ENCODE peak calls at places on chromosomes 12 and 14, in four cellular contexts. A is H7, I is astrocyte of the cerebellum, P is right cardiac atrium. X is an unnamed sample.

GRCh38 chr12:42716521-42716920 is 127.0 kb upstream of the PRICKLE1 start:
- DNase-seq in A (no peak), I (no peak), P (no peak), X (peak)

GRCh38 chr14:103123128-103123633 is at the start of gene TNFAIP2:
- DNase-seq in A (peak), I (no peak), P (peak), X (no peak)

GRCh38 chr12:96073346-96074336 is 38.3 kb upstream of the LTA4H start:
- DNase-seq in A (no peak), I (no peak), P (no peak), X (no peak)

GRCh38 chr12:51852404-51853137 is 4.1 kb upstream of the FIGNL2 start:
- DNase-seq in A (peak), I (no peak), P (no peak), X (no peak)

GRCh38 chr14:92315050-92315785 is 7.7 kb upstream of the SLC24A4 start:
- DNase-seq in A (no peak), I (no peak), P (no peak), X (no peak)

GRCh38 chr12:49346659-49347306 is at the start of gene DNAJC22:
- DNase-seq in A (peak), I (no peak), P (peak), X (no peak)

GRCh38 chr12:12228402-12228801 is 38.4 kb downstream of the LRP6 start:
- DNase-seq in A (no peak), I (no peak), P (no peak), X (no peak)

GRCh38 chr12:1173806-1174617 is 183.0 kb downstream of the ERC1 start:
- DNase-seq in A (no peak), I (no peak), P (no peak), X (peak)

GRCh38 chr12:77493769-77494168 is 336.9 kb upstream of the NAV3 start:
- DNase-seq in A (no peak), I (no peak), P (no peak), X (no peak)

GRCh38 chr14:72740966-72741835 is 152.7 kb downstream of the DPF3 start:
- DNase-seq in A (no peak), I (no peak), P (no peak), X (no peak)

GRCh38 chr12:14946162-14946561 is 7.8 kb upstream of the ERP27 start:
- DNase-seq in A (no peak), I (no peak), P (no peak), X (peak)

GRCh38 chr14:91732859-91733477 is 1.1 kb upstream of the CATSPERB start:
- DNase-seq in A (no peak), I (no peak), P (no peak), X (no peak)

GRCh38 chr12:111271674-111272418 is 97.0 kb downstream of the PHETA1 start:
- DNase-seq in A (no peak), I (no peak), P (no peak), X (no peak)

GRCh38 chr12:100706029-100706428 is 88.5 kb upstream of the ANO4 start:
- DNase-seq in A (no peak), I (peak), P (no peak), X (peak)

GRCh38 chr14:71942904-71943694 is 10.9 kb downstream of the RGS6 start:
- DNase-seq in A (no peak), I (no peak), P (no peak), X (no peak)

GRCh38 chr14:21768116-21768874 is 94.7 kb upstream of the OR4E1 start:
- DNase-seq in A (peak), I (no peak), P (no peak), X (no peak)

GRCh38 chr12:58363971-58364370 is 422.6 kb downstream of the ATP23 start:
- DNase-seq in A (no peak), I (no peak), P (no peak), X (no peak)

GRCh38 chr12:12562016-12562483 is 613 bp downstream of the DUSP16 start:
- DNase-seq in A (peak), I (no peak), P (peak), X (no peak)

GRCh38 chr12:131604146-131604844 is 106.6 kb upstream of the SFSWAP start:
- DNase-seq in A (peak), I (no peak), P (peak), X (no peak)

GRCh38 chr14:75981426-75981825 is 369 bp downstream of the TGFB3 start:
- DNase-seq in A (peak), I (no peak), P (no peak), X (no peak)

GRCh38 chr12:56635539-56636117 is 5.5 kb upstream of the BAZ2A start:
- DNase-seq in A (peak), I (no peak), P (no peak), X (no peak)

GRCh38 chr12:118103231-118103600 is 595 bp downstream of the VSIG10 start:
- DNase-seq in A (no peak), I (no peak), P (peak), X (no peak)

GRCh38 chr12:116152268-116152667 is 125.2 kb downstream of the MED13L start:
- DNase-seq in A (no peak), I (peak), P (no peak), X (peak)

GRCh38 chr12:49389092-49389703 is 21.9 kb downstream of the SPATS2 start:
- DNase-seq in A (peak), I (no peak), P (peak), X (no peak)

GRCh38 chr12:68812553-68813241 is 4.7 kb downstream of the MDM2 start:
- DNase-seq in A (no peak), I (no peak), P (no peak), X (no peak)

GRCh38 chr14:73755434-73756014 is 41.3 kb upstream of the PNMA1 start:
- DNase-seq in A (peak), I (no peak), P (peak), X (no peak)

GRCh38 chr12:6140646-6141045 is 16.2 kb upstream of the VWF start:
- DNase-seq in A (no peak), I (no peak), P (no peak), X (no peak)

GRCh38 chr12:6145584-6145983 is 21.1 kb upstream of the VWF start:
- DNase-seq in A (no peak), I (no peak), P (no peak), X (no peak)

GRCh38 chr12:6146509-6146908 is 22.0 kb upstream of the VWF start:
- DNase-seq in A (no peak), I (no peak), P (no peak), X (no peak)

GRCh38 chr12:6146951-6147350 is 22.5 kb upstream of the VWF start:
- DNase-seq in A (no peak), I (no peak), P (no peak), X (no peak)

DNA sequence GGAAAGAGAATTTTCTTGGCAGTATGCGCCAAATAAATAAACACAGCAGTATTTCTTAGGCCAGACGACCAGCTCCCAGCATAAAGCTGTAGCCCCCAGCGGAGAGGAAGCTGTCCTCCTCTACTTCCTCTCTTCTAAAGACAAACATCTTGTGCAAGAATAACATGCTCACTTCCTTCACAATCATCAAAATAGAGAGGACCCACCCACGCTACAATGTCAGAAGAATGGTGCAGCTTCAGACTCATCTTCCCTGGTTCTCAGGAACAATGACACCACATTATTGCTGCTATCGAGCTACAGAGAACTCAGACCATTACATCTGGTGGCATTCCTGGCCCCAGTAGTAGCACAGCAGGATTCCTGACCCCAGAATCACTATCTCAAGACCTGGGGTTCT is 16.6 kb upstream of the VWF start:
- DNase-seq in A (no peak), I (no peak), P (peak), X (no peak)
- H3K4me3 ChIP-seq in A (no peak), I (no peak), P (no peak), X (no peak)

GRCh38 chr12:62258231-62258630 is 2.0 kb upstream of the USP15 start:
- DNase-seq in A (no peak), I (no peak), P (no peak), X (no peak)
- H3K4me3 ChIP-seq in A (no peak), I (no peak), P (no peak), X (no peak)

GRCh38 chr14:58327019-58327418 is 28.7 kb downstream of the ARID4A start:
- DNase-seq in A (no peak), I (no peak), P (no peak), X (no peak)

GRCh38 chr14:58332514-58332913 is 34.2 kb downstream of the ARID4A start:
- DNase-seq in A (no peak), I (no peak), P (no peak), X (no peak)

GRCh38 chr14:58331111-58331510 is 32.8 kb downstream of the ARID4A start:
- DNase-seq in A (peak), I (peak), P (peak), X (peak)
- H3K4me3 ChIP-seq in A (no peak), I (peak), P (peak), X (no peak)

GRCh38 chr12:105363890-105364289 is 33.4 kb downstream of the C12orf75 start:
- DNase-seq in A (no peak), I (no peak), P (no peak), X (no peak)

GRCh38 chr12:105365231-105365630 is 34.7 kb downstream of the C12orf75 start:
- DNase-seq in A (no peak), I (no peak), P (no peak), X (no peak)

GRCh38 chr12:105368047-105368646 is 37.7 kb downstream of the C12orf75 start:
- DNase-seq in A (no peak), I (no peak), P (no peak), X (no peak)

GRCh38 chr12:105369014-105369413 is 38.5 kb downstream of the C12orf75 start:
- DNase-seq in A (no peak), I (peak), P (no peak), X (peak)
- H3K4me3 ChIP-seq in A (no peak), I (no peak), P (no peak), X (no peak)

DNA sequence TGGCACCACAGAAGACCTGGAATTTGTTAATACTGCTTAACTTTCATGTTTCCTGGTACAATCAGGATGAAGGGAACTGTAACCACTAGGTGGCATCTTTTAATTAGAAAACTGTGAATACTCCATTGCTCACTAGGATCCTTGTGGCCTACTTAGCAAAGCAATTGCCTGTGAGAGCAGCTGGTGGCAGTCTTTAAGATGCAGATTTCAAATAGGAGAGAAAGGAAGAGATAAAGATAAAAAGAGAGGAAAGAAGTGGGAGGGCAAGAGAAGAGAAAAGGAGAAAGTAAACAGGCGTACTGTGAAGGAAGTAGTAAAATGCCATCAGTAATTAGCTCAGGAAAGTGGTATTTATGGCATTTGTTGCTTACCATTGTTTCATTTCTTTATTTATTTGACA is 114.5 kb downstream of the RAD51B start:
- DNase-seq in A (peak), I (peak), P (no peak), X (peak)
- H3K4me3 ChIP-seq in A (no peak), I (no peak), P (no peak), X (no peak)

GRCh38 chr14:94893411-94894160 is 123.7 kb upstream of the GSC start:
- DNase-seq in A (no peak), I (no peak), P (no peak), X (no peak)
- H3K4me3 ChIP-seq in A (no peak), I (no peak), P (no peak), X (no peak)

DNA sequence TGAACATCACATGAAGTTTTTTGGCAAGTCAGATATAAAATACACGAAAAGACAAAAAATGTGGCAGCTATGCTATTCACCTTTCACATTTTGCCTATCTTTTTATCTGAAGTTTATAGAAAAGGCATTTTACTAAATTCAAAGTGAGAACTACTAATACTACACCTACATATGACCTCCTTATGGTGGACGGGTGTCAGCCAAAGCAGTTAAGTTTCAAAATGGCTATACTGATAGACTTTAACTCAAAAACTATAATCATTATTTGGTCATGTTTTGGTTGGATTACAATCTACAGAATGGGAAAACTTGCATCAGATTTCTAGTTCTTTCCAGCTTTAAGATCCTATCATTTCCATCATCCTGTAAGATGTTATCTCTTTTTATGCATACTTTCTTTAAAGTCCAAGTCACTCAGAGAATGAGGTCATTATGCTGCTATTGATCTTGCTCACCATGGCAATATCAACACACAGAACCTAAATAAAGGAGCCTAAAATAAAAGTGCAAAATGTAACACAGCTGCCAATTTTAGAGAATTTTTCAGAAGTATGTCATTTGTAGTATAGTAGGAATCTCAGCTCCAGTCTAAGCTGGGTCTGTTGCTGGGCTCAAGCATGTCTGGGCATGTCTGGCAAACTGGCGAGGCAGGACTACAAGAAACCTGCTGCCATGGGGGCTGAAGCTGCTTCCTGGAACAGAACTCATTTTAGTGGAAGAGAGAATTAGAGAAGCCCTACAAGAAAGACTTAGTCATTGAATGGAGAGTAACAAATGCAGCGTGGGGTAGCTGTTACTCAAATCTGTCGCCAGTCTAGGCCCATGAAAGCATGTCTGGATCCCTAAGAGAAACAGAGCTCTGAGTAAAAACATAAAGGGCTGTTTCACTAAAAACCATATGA is 7.6 kb upstream of the AEBP2 start:
- DNase-seq in A (no peak), I (peak), P (no peak), X (peak)
- H3K4me3 ChIP-seq in A (no peak), I (no peak), P (no peak), X (no peak)